ENCODE peak calls at places on chromosomes 7 and 10, in nine cellular contexts. A is MM.1S, X is lower lobe of right lung, I is A673, N is fibroblast of lung, S is PC-3, C is sigmoid colon, R is pancreas, M is cardiac muscle cell. Z is an unnamed sample.

GRCh38 chr7:1445341-1445740 is 13.9 kb downstream of the MICALL2 start:
- DNase-seq in R (no peak), S (no peak), X (no peak), A (no peak), N (no peak), C (no peak), M (no peak), I (no peak), Z (no peak)

GRCh38 chr10:69901623-69902505 is 100.2 kb downstream of the COL13A1 start:
- DNase-seq in S (peak), M (peak), N (peak), I (peak), X (peak), C (no peak), A (no peak), R (peak), Z (peak)

GRCh38 chr10:12322583-12323131 is 26.7 kb upstream of the CAMK1D start:
- DNase-seq in I (no peak), N (no peak), S (no peak), M (no peak), A (no peak), X (no peak), C (no peak), R (no peak), Z (no peak)

GRCh38 chr10:30057421-30057841 is 2.0 kb downstream of the JCAD start:
- DNase-seq in C (no peak), A (no peak), N (peak), I (no peak), X (no peak), R (no peak), S (peak), M (no peak), Z (no peak)

GRCh38 chr7:87316097-87316700 is 29.3 kb upstream of the CROT start:
- DNase-seq in M (no peak), C (no peak), I (no peak), N (no peak), R (no peak), S (no peak), X (no peak), A (peak), Z (no peak)

GRCh38 chr7:20199015-20199737 is 18.0 kb downstream of the MACC1 start:
- DNase-seq in M (peak), A (peak), X (peak), N (peak), C (no peak), I (peak), S (peak), R (no peak), Z (peak)

GRCh38 chr7:141402277-141402996 is 148.8 kb upstream of the AGK start:
- DNase-seq in X (no peak), A (no peak), C (no peak), S (no peak), I (no peak), M (no peak), R (no peak), N (no peak), Z (no peak)

GRCh38 chr10:75655791-75656451 is 224.5 kb downstream of the LRMDA start:
- DNase-seq in M (peak), I (no peak), A (no peak), R (no peak), N (peak), C (no peak), S (peak), X (no peak), Z (peak)

GRCh38 chr7:5248201-5248885 is 34.4 kb upstream of the SLC29A4 start:
- DNase-seq in M (peak), N (no peak), X (no peak), I (no peak), C (peak), R (no peak), S (no peak), A (no peak), Z (no peak)

GRCh38 chr10:22711373-22711772 is 3.0 kb downstream of the PIP4K2A start:
- DNase-seq in A (no peak), N (no peak), M (no peak), X (no peak), S (no peak), C (no peak), I (no peak), R (no peak), Z (no peak)

GRCh38 chr7:155373359-155374273 is 75.9 kb downstream of the INSIG1 start:
- DNase-seq in C (no peak), S (no peak), M (peak), R (no peak), I (peak), X (no peak), N (no peak), A (no peak), Z (no peak)

GRCh38 chr10:91409069-91409868 is 875 bp upstream of the HECTD2 start:
- DNase-seq in S (peak), C (peak), N (peak), M (peak), I (peak), A (peak), X (peak), R (peak), Z (peak)

GRCh38 chr7:13991791-13992620 is 2.5 kb upstream of the ETV1 start:
- DNase-seq in R (no peak), C (no peak), I (no peak), A (no peak), S (no peak), M (peak), N (peak), X (no peak), Z (no peak)

GRCh38 chr7:64463636-64464375 is 99.1 kb downstream of the ZNF680 start:
- DNase-seq in M (peak), A (peak), R (peak), C (peak), S (peak), X (peak), I (peak), N (peak), Z (peak)

GRCh38 chr7:12594122-12594897 is 23.8 kb downstream of the SCIN start:
- DNase-seq in S (peak), I (no peak), M (no peak), X (no peak), A (no peak), N (peak), R (no peak), C (no peak), Z (no peak)

GRCh38 chr7:81175291-81175942 is 256.6 kb upstream of the SEMA3C start:
- DNase-seq in C (no peak), N (peak), R (no peak), S (peak), X (no peak), A (no peak), I (no peak), M (no peak), Z (no peak)

GRCh38 chr7:35593896-35594295 is 101.0 kb downstream of the HERPUD2 start:
- DNase-seq in A (no peak), S (no peak), X (no peak), N (no peak), M (no peak), R (no peak), I (peak), C (no peak), Z (no peak)
- TF ChIP-seq CTCF in A (peak), S (peak), X (peak), N (no peak), M (peak), R (peak), I (peak), C (no peak), Z (peak)

DNA sequence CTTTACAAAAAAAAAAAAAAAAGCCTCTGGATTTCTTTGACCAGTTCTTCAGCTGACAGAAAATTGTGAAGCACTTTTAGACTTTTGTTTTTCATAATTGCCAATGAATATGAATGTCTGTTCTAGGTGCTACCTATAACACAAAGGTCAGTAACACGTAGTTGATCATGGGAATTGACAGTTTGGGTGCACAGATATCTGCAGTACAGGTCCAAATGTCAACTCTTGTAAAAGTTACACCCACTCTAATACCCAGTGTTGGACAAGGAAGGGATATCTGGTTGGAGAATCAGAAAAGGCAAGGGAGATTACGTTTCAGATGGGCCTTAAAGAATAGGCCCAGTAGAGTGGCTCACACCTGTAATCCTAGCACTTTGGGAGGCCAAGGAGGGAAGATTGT is 1.8 kb downstream of the REEP3 start:
- DNase-seq in X (no peak), N (no peak), A (no peak), S (no peak), I (no peak), R (no peak), C (no peak), M (no peak), Z (no peak)
- H3K27ac ChIP-seq in X (peak), N (peak), A (no peak), S (peak), I (peak), R (no peak), C (peak), M (peak), Z (no peak)

GRCh38 chr7:15566476-15566875 is 4.7 kb upstream of the AGMO start:
- DNase-seq in R (no peak), M (no peak), S (no peak), A (no peak), C (no peak), X (no peak), I (no peak), N (no peak), Z (no peak)

GRCh38 chr7:15557686-15558085 is 4.1 kb downstream of the AGMO start:
- DNase-seq in R (no peak), C (no peak), N (no peak), I (no peak), M (no peak), S (no peak), A (no peak), X (no peak), Z (no peak)

GRCh38 chr7:15560968-15561367 is 847 bp downstream of the AGMO start:
- DNase-seq in X (no peak), S (no peak), I (no peak), R (no peak), C (no peak), A (no peak), M (no peak), N (no peak), Z (no peak)

GRCh38 chr7:15558747-15559146 is 3.1 kb downstream of the AGMO start:
- DNase-seq in A (no peak), M (no peak), X (no peak), N (peak), I (no peak), C (no peak), S (no peak), R (no peak), Z (peak)

DNA sequence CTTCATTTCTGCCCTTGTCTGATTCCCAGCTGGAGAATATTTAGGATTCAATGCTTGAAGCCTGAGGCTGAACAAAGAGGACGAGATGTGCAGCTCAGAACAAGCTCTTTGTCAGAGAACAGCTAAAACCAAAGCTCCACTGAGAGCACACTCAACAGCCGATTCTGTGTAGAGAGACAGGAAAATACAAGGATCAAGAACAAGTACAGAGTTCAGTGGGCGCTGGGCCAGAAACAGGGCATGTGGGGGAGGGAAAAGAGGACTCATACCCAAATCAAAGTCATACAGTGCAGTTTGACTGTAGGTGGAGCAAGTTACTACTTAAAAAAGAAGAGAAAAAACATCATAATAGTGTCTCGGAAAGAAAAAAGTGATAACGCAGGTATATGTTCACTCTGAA is at the start of gene AGMO:
- DNase-seq in A (no peak), S (peak), N (no peak), M (peak), I (peak), R (peak), X (no peak), C (peak), Z (peak)
- TF ChIP-seq CTCF in A (no peak), S (no peak), N (no peak), M (no peak), I (no peak), R (no peak), X (no peak), C (no peak), Z (peak)

GRCh38 chr10:124494050-124494807 is 32.6 kb downstream of the LHPP start:
- DNase-seq in M (no peak), S (no peak), N (no peak), A (no peak), C (no peak), X (peak), I (no peak), R (no peak), Z (no peak)

GRCh38 chr10:124495725-124496124 is 34.1 kb downstream of the LHPP start:
- DNase-seq in I (no peak), M (no peak), C (peak), N (no peak), S (no peak), X (no peak), A (no peak), R (no peak), Z (no peak)

GRCh38 chr10:124496620-124497019 is 35.0 kb downstream of the LHPP start:
- DNase-seq in M (no peak), X (no peak), N (no peak), R (no peak), C (peak), A (no peak), S (no peak), I (no peak), Z (no peak)

GRCh38 chr10:124496150-124496549 is 34.5 kb downstream of the LHPP start:
- DNase-seq in N (no peak), C (peak), X (no peak), M (no peak), S (no peak), I (no peak), A (no peak), R (no peak), Z (no peak)

GRCh38 chr10:124495176-124495575 is 33.6 kb downstream of the LHPP start:
- DNase-seq in A (no peak), X (no peak), I (no peak), R (no peak), N (no peak), M (no peak), S (peak), C (peak), Z (no peak)
- H3K27ac ChIP-seq in A (no peak), X (no peak), I (no peak), R (no peak), N (no peak), M (no peak), S (peak), C (no peak), Z (no peak)

GRCh38 chr10:133275683-133276092 is 980 bp downstream of the ADAM8 start:
- DNase-seq in X (no peak), A (peak), I (no peak), N (no peak), S (peak), M (no peak), C (no peak), R (no peak), Z (no peak)

GRCh38 chr10:133273534-133274143 is 3.0 kb downstream of the ADAM8 start:
- DNase-seq in X (no peak), A (peak), S (no peak), C (no peak), N (no peak), M (no peak), R (no peak), I (no peak), Z (no peak)

GRCh38 chr10:133276100-133276434 is 601 bp downstream of the ADAM8 start:
- DNase-seq in I (no peak), C (no peak), S (no peak), M (no peak), X (no peak), R (no peak), N (no peak), A (peak), Z (no peak)

GRCh38 chr10:133276435-133277201 is at the start of gene ADAM8:
- DNase-seq in A (peak), X (peak), N (no peak), M (no peak), R (no peak), C (no peak), S (peak), I (no peak), Z (no peak)

GRCh38 chr10:133274751-133275682 is 1.7 kb downstream of the ADAM8 start:
- DNase-seq in X (peak), R (no peak), M (no peak), S (peak), I (no peak), C (no peak), A (peak), N (peak), Z (no peak)
- TF ChIP-seq CTCF in X (no peak), R (no peak), M (no peak), S (no peak), I (no peak), C (no peak), A (no peak), N (no peak), Z (peak)

GRCh38 chr7:129434846-129435318 is 650 bp downstream of the STRIP2 start:
- DNase-seq in N (peak), I (no peak), X (no peak), R (peak), S (no peak), C (no peak), M (peak), A (no peak), Z (peak)

GRCh38 chr7:129435414-129435829 is 1.2 kb downstream of the STRIP2 start:
- DNase-seq in X (no peak), M (no peak), N (no peak), R (no peak), C (no peak), A (no peak), S (no peak), I (no peak), Z (no peak)

GRCh38 chr7:129436335-129436923 is 2.2 kb downstream of the STRIP2 start:
- DNase-seq in I (no peak), A (no peak), X (no peak), N (no peak), R (no peak), C (no peak), M (no peak), S (peak), Z (no peak)

GRCh38 chr7:129433823-129434171 is 435 bp upstream of the STRIP2 start:
- DNase-seq in S (peak), X (no peak), R (no peak), I (no peak), M (no peak), C (no peak), N (no peak), A (no peak), Z (no peak)

GRCh38 chr7:129434172-129434845 is at the start of gene STRIP2:
- DNase-seq in A (peak), S (peak), I (peak), M (peak), N (peak), X (peak), C (peak), R (peak), Z (peak)
- H3K27ac ChIP-seq in A (no peak), S (no peak), I (peak), M (peak), N (peak), X (peak), C (peak), R (no peak), Z (no peak)

DNA sequence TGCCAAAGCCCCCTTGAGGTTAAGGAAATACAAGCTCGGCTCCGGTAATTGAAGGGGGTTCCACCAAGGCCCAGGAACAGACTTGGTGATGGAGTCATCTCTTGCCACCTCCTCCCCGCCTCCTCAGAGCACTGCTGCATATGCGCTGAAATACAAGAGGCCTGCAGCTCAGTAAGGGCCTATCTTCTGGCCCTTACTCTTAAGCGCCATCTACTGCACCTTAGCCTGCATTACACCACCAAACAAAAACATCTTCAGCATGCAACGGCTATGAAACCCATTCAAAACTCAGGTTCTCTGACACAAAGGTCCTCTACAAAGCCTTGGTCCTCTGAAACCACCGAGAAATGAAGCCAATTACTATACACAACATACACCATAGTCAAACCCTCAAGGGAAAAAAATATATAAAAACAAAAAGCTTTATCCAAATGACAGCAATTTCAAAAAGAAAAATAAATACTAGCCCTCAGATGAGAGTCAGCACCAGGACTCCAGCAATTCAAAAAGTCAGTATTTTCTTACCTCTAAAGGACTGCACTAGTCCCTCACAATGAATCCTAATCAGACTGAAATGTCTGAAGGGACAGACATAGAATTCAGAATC is 176.8 kb upstream of the TBX20 start:
- DNase-seq in R (no peak), S (peak), A (no peak), I (peak), C (no peak), N (no peak), X (no peak), M (peak), Z (no peak)
- TF ChIP-seq CTCF in R (no peak), S (peak), A (peak), I (peak), C (no peak), N (no peak), X (no peak), M (peak), Z (peak)